ENCODE peak calls at places on chromosomes 16 and 17, in seven cellular contexts. One of them, this sample, is unnamed.

GRCh38 chr17:39677581-39678339 is 9.5 kb downstream of the PNMT start:
- DNase-seq in heart right ventricle: peak; percentile 80
- DNase-seq in aorta: peak; percentile 89
- DNase-seq in psoas muscle: peak; percentile 91
- DNase-seq in testis: no peak
- DNase-seq in Caco-2: no peak
- DNase-seq in keratinocyte: no peak
- DNase-seq in this sample: peak; percentile 52

GRCh38 chr17:77247048-77247541 is 106.3 kb downstream of the SEC14L1 start:
- DNase-seq in aorta: peak; percentile 91
- DNase-seq in Caco-2: peak; percentile 92
- DNase-seq in keratinocyte: no peak
- DNase-seq in heart right ventricle: peak; percentile 90
- DNase-seq in testis: peak; percentile 87
- DNase-seq in psoas muscle: peak; percentile 93
- DNase-seq in this sample: peak; percentile 96

GRCh38 chr16:66175058-66175457 is 191.4 kb upstream of the CDH5 start:
- DNase-seq in aorta: no peak
- DNase-seq in heart right ventricle: no peak
- DNase-seq in psoas muscle: no peak
- DNase-seq in testis: no peak
- DNase-seq in Caco-2: no peak
- DNase-seq in keratinocyte: no peak
- DNase-seq in this sample: no peak

GRCh38 chr17:60579090-60579489 is 20.9 kb upstream of the PPM1D start:
- DNase-seq in psoas muscle: no peak
- DNase-seq in aorta: no peak
- DNase-seq in Caco-2: no peak
- DNase-seq in heart right ventricle: no peak
- DNase-seq in testis: no peak
- DNase-seq in keratinocyte: no peak
- DNase-seq in this sample: no peak

GRCh38 chr17:17886253-17886652 is 49.5 kb upstream of the SREBF1 start:
- DNase-seq in keratinocyte: no peak
- DNase-seq in Caco-2: no peak
- DNase-seq in testis: no peak
- DNase-seq in psoas muscle: peak; percentile 80
- DNase-seq in aorta: peak; percentile 30
- DNase-seq in heart right ventricle: peak; percentile 55
- DNase-seq in this sample: peak; percentile 18

GRCh38 chr16:85303354-85303883 is 191.1 kb upstream of the CIBAR2 start:
- DNase-seq in keratinocyte: no peak
- DNase-seq in testis: peak; percentile 76
- DNase-seq in heart right ventricle: peak; percentile 77
- DNase-seq in Caco-2: peak; percentile 62
- DNase-seq in aorta: peak; percentile 80
- DNase-seq in psoas muscle: peak; percentile 84
- DNase-seq in this sample: peak; percentile 89

GRCh38 chr16:78128920-78129319 is 29.5 kb downstream of the WWOX start:
- DNase-seq in keratinocyte: no peak
- DNase-seq in psoas muscle: no peak
- DNase-seq in heart right ventricle: no peak
- DNase-seq in aorta: no peak
- DNase-seq in testis: no peak
- DNase-seq in Caco-2: no peak
- DNase-seq in this sample: no peak

GRCh38 chr16:81583893-81584705 is 139.5 kb downstream of the CMIP start:
- DNase-seq in aorta: no peak
- DNase-seq in Caco-2: no peak
- DNase-seq in heart right ventricle: no peak
- DNase-seq in testis: no peak
- DNase-seq in keratinocyte: no peak
- DNase-seq in psoas muscle: no peak
- DNase-seq in this sample: no peak

GRCh38 chr17:1474402-1475189 is 17.9 kb downstream of the MYO1C start:
- DNase-seq in Caco-2: no peak
- DNase-seq in psoas muscle: no peak
- DNase-seq in aorta: no peak
- DNase-seq in heart right ventricle: no peak
- DNase-seq in testis: no peak
- DNase-seq in keratinocyte: no peak
- DNase-seq in this sample: no peak

GRCh38 chr16:24850289-24850931 is 4.6 kb downstream of the SLC5A11 start:
- DNase-seq in heart right ventricle: no peak
- DNase-seq in testis: no peak
- DNase-seq in psoas muscle: no peak
- DNase-seq in Caco-2: no peak
- DNase-seq in aorta: no peak
- DNase-seq in keratinocyte: no peak
- DNase-seq in this sample: no peak

GRCh38 chr16:68087688-68088087 is 2.5 kb downstream of the NFATC3 start:
- DNase-seq in heart right ventricle: no peak
- DNase-seq in keratinocyte: no peak
- DNase-seq in Caco-2: no peak
- DNase-seq in testis: no peak
- DNase-seq in psoas muscle: no peak
- DNase-seq in aorta: no peak
- DNase-seq in this sample: no peak

GRCh38 chr16:15602285-15603044 is 40.5 kb downstream of the MARF1 start:
- DNase-seq in Caco-2: peak; percentile 24
- DNase-seq in testis: no peak
- DNase-seq in heart right ventricle: no peak
- DNase-seq in keratinocyte: no peak
- DNase-seq in psoas muscle: no peak
- DNase-seq in aorta: no peak
- DNase-seq in this sample: no peak

GRCh38 chr17:77528516-77529327 is 388.0 kb downstream of the SEC14L1 start:
- DNase-seq in psoas muscle: peak; percentile 46
- DNase-seq in Caco-2: peak; percentile 48
- DNase-seq in testis: no peak
- DNase-seq in keratinocyte: no peak
- DNase-seq in heart right ventricle: peak; percentile 42
- DNase-seq in aorta: no peak
- DNase-seq in this sample: peak; percentile 82

GRCh38 chr17:67221062-67221998 is 23.7 kb downstream of the HELZ start:
- DNase-seq in Caco-2: peak; percentile 54
- DNase-seq in heart right ventricle: no peak
- DNase-seq in keratinocyte: no peak
- DNase-seq in psoas muscle: no peak
- DNase-seq in testis: peak; percentile 48
- DNase-seq in aorta: no peak
- DNase-seq in this sample: no peak

GRCh38 chr16:73323880-73324279 is 276.0 kb upstream of the ZFHX3 start:
- DNase-seq in Caco-2: no peak
- DNase-seq in psoas muscle: no peak
- DNase-seq in heart right ventricle: no peak
- DNase-seq in keratinocyte: no peak
- DNase-seq in aorta: peak; percentile 71
- DNase-seq in testis: peak; percentile 23
- DNase-seq in this sample: no peak

GRCh38 chr17:30554839-30555751 is 77.9 kb downstream of the GOSR1 start:
- DNase-seq in aorta: no peak
- DNase-seq in Caco-2: peak; percentile 69
- DNase-seq in psoas muscle: no peak
- DNase-seq in keratinocyte: no peak
- DNase-seq in heart right ventricle: no peak
- DNase-seq in testis: peak; percentile 2
- DNase-seq in this sample: no peak

GRCh38 chr17:74552037-74552436 is 6.1 kb upstream of the CD300C start:
- DNase-seq in aorta: no peak
- DNase-seq in testis: no peak
- DNase-seq in heart right ventricle: no peak
- DNase-seq in psoas muscle: no peak
- DNase-seq in keratinocyte: peak; percentile 89
- DNase-seq in Caco-2: no peak
- DNase-seq in this sample: no peak

GRCh38 chr17:61713035-61713434 is 122.0 kb upstream of the NACA2 start:
- DNase-seq in Caco-2: no peak
- DNase-seq in aorta: no peak
- DNase-seq in psoas muscle: no peak
- DNase-seq in heart right ventricle: no peak
- DNase-seq in keratinocyte: no peak
- DNase-seq in testis: no peak
- DNase-seq in this sample: no peak

GRCh38 chr17:61715348-61715747 is 124.3 kb upstream of the NACA2 start:
- DNase-seq in heart right ventricle: no peak
- DNase-seq in testis: no peak
- DNase-seq in Caco-2: no peak
- DNase-seq in psoas muscle: no peak
- DNase-seq in keratinocyte: no peak
- DNase-seq in aorta: no peak
- DNase-seq in this sample: no peak

GRCh38 chr17:61714300-61714699 is 123.3 kb upstream of the NACA2 start:
- DNase-seq in aorta: no peak
- DNase-seq in Caco-2: no peak
- DNase-seq in testis: no peak
- DNase-seq in heart right ventricle: no peak
- DNase-seq in keratinocyte: no peak
- DNase-seq in psoas muscle: no peak
- DNase-seq in this sample: no peak

GRCh38 chr17:61709567-61709966 is 118.5 kb upstream of the NACA2 start:
- DNase-seq in keratinocyte: no peak
- DNase-seq in aorta: no peak
- DNase-seq in psoas muscle: no peak
- DNase-seq in testis: no peak
- DNase-seq in heart right ventricle: no peak
- DNase-seq in Caco-2: no peak
- DNase-seq in this sample: no peak

DNA sequence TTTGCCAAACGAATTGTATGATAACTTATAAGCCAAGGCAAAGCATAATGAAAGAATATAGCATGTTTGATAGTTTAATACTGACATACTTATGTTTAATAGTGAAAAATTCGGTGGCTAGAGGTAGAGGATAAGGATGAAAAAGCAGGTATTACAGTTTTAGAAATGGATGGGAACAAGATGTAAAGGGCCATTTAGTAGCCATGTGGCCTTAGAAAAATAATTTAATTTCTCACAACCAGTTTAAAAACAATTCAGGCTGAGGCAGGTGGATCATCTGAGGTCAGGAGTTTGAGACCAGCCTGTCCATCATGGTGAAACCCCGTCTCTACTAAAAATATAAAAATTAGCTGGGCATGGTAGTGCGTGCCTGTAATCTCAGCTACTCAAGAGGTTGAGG is 119.5 kb upstream of the NACA2 start:
- DNase-seq in testis: no peak
- DNase-seq in keratinocyte: no peak
- DNase-seq in heart right ventricle: no peak
- DNase-seq in psoas muscle: no peak
- DNase-seq in aorta: no peak
- DNase-seq in Caco-2: no peak
- DNase-seq in this sample: no peak
- H3K36me3 ChIP-seq in testis: no peaks in the 10 kb centered on the region
- H3K36me3 ChIP-seq in keratinocyte: no peaks in the 10 kb centered on the region
- H3K36me3 ChIP-seq in heart right ventricle: no peaks in the 10 kb centered on the region
- H3K36me3 ChIP-seq in psoas muscle: no peaks in the 10 kb centered on the region
- H3K36me3 ChIP-seq in aorta: no peaks in the 10 kb centered on the region
- H3K36me3 ChIP-seq in Caco-2: no peaks in the 10 kb centered on the region
- H3K36me3 ChIP-seq in this sample: no peaks in the 10 kb centered on the region

DNA sequence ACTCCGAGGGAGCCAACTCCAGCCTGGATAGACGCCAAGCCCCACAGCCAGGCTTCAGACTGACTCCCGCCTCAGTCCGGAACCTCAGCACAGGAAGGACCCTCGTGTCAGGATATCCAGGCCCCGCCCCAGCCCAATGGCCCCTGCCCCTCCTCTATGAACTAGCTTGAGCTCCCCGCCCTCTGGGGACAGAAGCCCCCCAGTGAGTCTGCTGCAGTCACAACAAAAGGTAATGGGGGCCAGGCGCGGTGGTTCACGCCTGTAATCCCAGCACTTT is 228.3 kb downstream of the PARN start:
- DNase-seq in testis: peak; percentile 27
- DNase-seq in psoas muscle: peak; percentile 58
- DNase-seq in heart right ventricle: peak; percentile 22
- DNase-seq in Caco-2: no peak
- DNase-seq in keratinocyte: no peak
- DNase-seq in aorta: peak; percentile 68
- DNase-seq in this sample: no peak
- H3K36me3 ChIP-seq in testis: no peaks in the 10 kb centered on the region
- H3K36me3 ChIP-seq in psoas muscle: no peaks in the 10 kb centered on the region
- H3K36me3 ChIP-seq in heart right ventricle: no peaks in the 10 kb centered on the region
- H3K36me3 ChIP-seq in Caco-2: no peaks in the 10 kb centered on the region
- H3K36me3 ChIP-seq in keratinocyte: no peaks in the 10 kb centered on the region
- H3K36me3 ChIP-seq in aorta: no peaks in the 10 kb centered on the region
- H3K36me3 ChIP-seq in this sample: no peaks in the 10 kb centered on the region

GRCh38 chr17:82631544-82631943 is 16.7 kb downstream of the WDR45B start:
- DNase-seq in psoas muscle: no peak
- DNase-seq in aorta: no peak
- DNase-seq in heart right ventricle: no peak
- DNase-seq in testis: no peak
- DNase-seq in Caco-2: no peak
- DNase-seq in keratinocyte: no peak
- DNase-seq in this sample: no peak

GRCh38 chr17:82632461-82632860 is 15.8 kb downstream of the WDR45B start:
- DNase-seq in aorta: no peak
- DNase-seq in Caco-2: no peak
- DNase-seq in heart right ventricle: no peak
- DNase-seq in keratinocyte: no peak
- DNase-seq in psoas muscle: no peak
- DNase-seq in testis: no peak
- DNase-seq in this sample: no peak

GRCh38 chr17:82627827-82628226 is 20.4 kb downstream of the WDR45B start:
- DNase-seq in Caco-2: no peak
- DNase-seq in testis: no peak
- DNase-seq in keratinocyte: no peak
- DNase-seq in aorta: peak; percentile 79
- DNase-seq in heart right ventricle: no peak
- DNase-seq in psoas muscle: no peak
- DNase-seq in this sample: no peak

GRCh38 chr17:82629748-82630147 is 18.5 kb downstream of the WDR45B start:
- DNase-seq in aorta: no peak
- DNase-seq in testis: no peak
- DNase-seq in keratinocyte: no peak
- DNase-seq in psoas muscle: no peak
- DNase-seq in heart right ventricle: no peak
- DNase-seq in Caco-2: no peak
- DNase-seq in this sample: no peak

GRCh38 chr17:82630212-82630611 is 18.0 kb downstream of the WDR45B start:
- DNase-seq in Caco-2: no peak
- DNase-seq in heart right ventricle: no peak
- DNase-seq in keratinocyte: no peak
- DNase-seq in aorta: no peak
- DNase-seq in psoas muscle: no peak
- DNase-seq in testis: no peak
- DNase-seq in this sample: no peak
- H3K36me3 ChIP-seq in Caco-2: no peaks in the 10 kb centered on the region
- H3K36me3 ChIP-seq in heart right ventricle: peaks cover 74% of the 10 kb centered on the region
- H3K36me3 ChIP-seq in keratinocyte: peaks cover 24% of the 10 kb centered on the region
- H3K36me3 ChIP-seq in aorta: peaks cover 3% of the 10 kb centered on the region
- H3K36me3 ChIP-seq in psoas muscle: peaks cover 72% of the 10 kb centered on the region
- H3K36me3 ChIP-seq in testis: no peaks in the 10 kb centered on the region
- H3K36me3 ChIP-seq in this sample: peaks cover 41% of the 10 kb centered on the region

DNA sequence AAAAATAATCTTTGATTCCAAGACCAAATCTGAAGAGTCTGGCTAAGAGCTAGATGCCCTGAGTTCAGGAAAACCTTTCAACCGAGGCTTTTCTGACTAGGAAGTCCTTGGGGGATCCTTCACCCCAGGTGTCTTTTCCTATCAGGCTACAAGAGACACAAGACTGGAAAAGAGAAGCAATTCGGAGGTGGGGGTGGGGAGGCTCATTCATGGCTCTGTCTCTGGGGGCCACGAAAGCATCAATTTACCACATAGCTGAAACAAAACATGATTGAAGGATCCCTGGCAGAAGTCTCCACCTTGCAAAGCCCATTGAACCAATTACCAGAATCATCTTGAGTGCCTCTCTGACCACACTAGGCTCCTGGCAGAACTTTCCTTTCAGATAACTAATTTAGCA is 239.8 kb upstream of the SALL1 start:
- DNase-seq in aorta: no peak
- DNase-seq in heart right ventricle: no peak
- DNase-seq in Caco-2: no peak
- DNase-seq in psoas muscle: no peak
- DNase-seq in keratinocyte: no peak
- DNase-seq in testis: no peak
- DNase-seq in this sample: no peak
- H3K36me3 ChIP-seq in aorta: no peaks in the 10 kb centered on the region
- H3K36me3 ChIP-seq in heart right ventricle: no peaks in the 10 kb centered on the region
- H3K36me3 ChIP-seq in Caco-2: no peaks in the 10 kb centered on the region
- H3K36me3 ChIP-seq in psoas muscle: no peaks in the 10 kb centered on the region
- H3K36me3 ChIP-seq in keratinocyte: no peaks in the 10 kb centered on the region
- H3K36me3 ChIP-seq in testis: no peaks in the 10 kb centered on the region
- H3K36me3 ChIP-seq in this sample: no peaks in the 10 kb centered on the region

This sample was measured in osteoblast.